ENCODE peak calls at places on chromosomes 16 and 17, in six cellular contexts. C is AG10803; S is activated naive CD4-positive, alpha-beta T cell treated with Interleukin-2 at 50 U/mL for 16 hours; X is activated effector memory CD4-positive, alpha-beta T cell treated with Interleukin-2 at 50 U/mL for 16 hours; L is Ammon's horn; R is GM18507. Y is an unnamed sample.

GRCh38 chr17:39751637-39752036 is 13.9 kb downstream of the GRB7 start:
- DNase-seq in C (no peak), S (no peak), X (no peak), L (no peak), R (no peak), Y (no peak)

GRCh38 chr17:66493283-66494019 is 191.0 kb downstream of the PRKCA start:
- DNase-seq in C (peak), S (no peak), X (no peak), L (no peak), R (no peak), Y (no peak)

GRCh38 chr16:17116595-17117322 is 354.0 kb downstream of the XYLT1 start:
- DNase-seq in C (no peak), S (no peak), X (no peak), L (no peak), R (no peak), Y (no peak)

GRCh38 chr17:57170866-57171265 is 85.5 kb upstream of the MSI2 start:
- DNase-seq in C (no peak), S (no peak), X (no peak), L (no peak), R (no peak), Y (no peak)

GRCh38 chr16:84820771-84821170 is 986 bp downstream of the CRISPLD2 start:
- DNase-seq in C (no peak), S (no peak), X (no peak), L (no peak), R (no peak), Y (no peak)

GRCh38 chr17:58513913-58514794 is at the start of gene MTMR4:
- DNase-seq in C (peak), S (peak), X (peak), L (peak), R (no peak), Y (peak)

GRCh38 chr17:43784628-43785101 is 4.4 kb downstream of the CFAP97D1 start:
- DNase-seq in C (peak), S (no peak), X (no peak), L (no peak), R (no peak), Y (no peak)

GRCh38 chr16:51392651-51393187 is 241.6 kb upstream of the SALL1 start:
- DNase-seq in C (peak), S (no peak), X (no peak), L (no peak), R (no peak), Y (no peak)

GRCh38 chr17:81418710-81419332 is 23.6 kb downstream of the BAHCC1 start:
- DNase-seq in C (no peak), S (no peak), X (no peak), L (no peak), R (no peak), Y (peak)

GRCh38 chr17:16463341-16464000 is 28.5 kb downstream of the LRRC75A start:
- DNase-seq in C (peak), S (no peak), X (no peak), L (no peak), R (no peak), Y (no peak)

GRCh38 chr17:17783121-17783824 is 53.5 kb downstream of the SREBF1 start:
- DNase-seq in C (no peak), S (peak), X (peak), L (peak), R (peak), Y (peak)